ENCODE peak calls at places on chromosomes 2 and 18, in five cellular contexts. Y, C, K, U and J are unnamed samples.

GRCh38 chr2:69588403-69588802 is 55.1 kb downstream of the AAK1 start:
- DNase-seq in Y (no peak), C (no peak), K (no peak), U (no peak), J (no peak)

GRCh38 chr2:241720560-241720959 is 13.9 kb upstream of the D2HGDH start:
- DNase-seq in Y (no peak), C (no peak), K (no peak), U (no peak), J (no peak)

GRCh38 chr18:13382683-13382989 is 164.1 kb downstream of the LDLRAD4 start:
- DNase-seq in Y (no peak), C (no peak), K (no peak), U (peak), J (no peak)

GRCh38 chr2:127508621-127509034 is 17.7 kb downstream of the IWS1 start:
- DNase-seq in Y (peak), C (peak), K (peak), U (peak), J (peak)

GRCh38 chr2:179966778-179967394 is 40.2 kb downstream of the CWC22 start:
- DNase-seq in Y (no peak), C (no peak), K (no peak), U (no peak), J (no peak)

GRCh38 chr2:88350641-88351601 is 101.6 kb downstream of the FOXI3 start:
- DNase-seq in Y (peak), C (no peak), K (peak), U (no peak), J (peak)

GRCh38 chr2:216328347-216328746 is 43.9 kb downstream of the MARCHF4 start:
- DNase-seq in Y (no peak), C (no peak), K (peak), U (no peak), J (peak)

GRCh38 chr18:49016648-49017539 is 66.1 kb upstream of the SMAD7 start:
- DNase-seq in Y (peak), C (peak), K (peak), U (peak), J (peak)

GRCh38 chr18:57839942-57840381 is 36.8 kb upstream of the ATP8B1 start:
- DNase-seq in Y (peak), C (peak), K (peak), U (no peak), J (peak)

GRCh38 chr2:217903859-217904613 is 98.8 kb downstream of the TNS1 start:
- DNase-seq in Y (no peak), C (peak), K (no peak), U (peak), J (no peak)

GRCh38 chr2:75243219-75243618 is 43.9 kb upstream of the TACR1 start:
- DNase-seq in Y (no peak), C (no peak), K (no peak), U (no peak), J (no peak)

GRCh38 chr2:43057026-43057741 is 169.2 kb downstream of the ZFP36L2 start:
- DNase-seq in Y (no peak), C (no peak), K (no peak), U (no peak), J (peak)

GRCh38 chr2:86029873-86030272 is 75.8 kb downstream of the POLR1A start:
- DNase-seq in Y (no peak), C (no peak), K (no peak), U (no peak), J (no peak)

GRCh38 chr2:70598197-70598596 is 44.6 kb upstream of the TGFA start:
- DNase-seq in Y (no peak), C (no peak), K (no peak), U (no peak), J (no peak)

GRCh38 chr2:70607121-70607551 is 53.5 kb upstream of the TGFA start:
- DNase-seq in Y (peak), C (peak), K (peak), U (no peak), J (peak)

GRCh38 chr2:70608373-70608772 is 54.7 kb upstream of the TGFA start:
- DNase-seq in Y (no peak), C (peak), K (peak), U (no peak), J (no peak)

GRCh38 chr2:70603066-70603465 is 49.4 kb upstream of the TGFA start:
- DNase-seq in Y (no peak), C (no peak), K (no peak), U (no peak), J (no peak)
- TF ChIP-seq CTCF in Y (peak), C (no peak), K (no peak), U (no peak), J (no peak)

GRCh38 chr2:162340822-162341221 is 3.1 kb upstream of the GCA start:
- DNase-seq in Y (no peak), C (no peak), K (no peak), U (no peak), J (no peak)

GRCh38 chr2:162343824-162344616 is at the start of gene GCA:
- DNase-seq in Y (peak), C (peak), K (peak), U (peak), J (peak)

GRCh38 chr2:162343492-162343823 is 474 bp upstream of the GCA start:
- DNase-seq in Y (no peak), C (no peak), K (no peak), U (no peak), J (no peak)

GRCh38 chr2:162342841-162343240 is 1.1 kb upstream of the GCA start:
- DNase-seq in Y (no peak), C (no peak), K (no peak), U (no peak), J (no peak)

DNA sequence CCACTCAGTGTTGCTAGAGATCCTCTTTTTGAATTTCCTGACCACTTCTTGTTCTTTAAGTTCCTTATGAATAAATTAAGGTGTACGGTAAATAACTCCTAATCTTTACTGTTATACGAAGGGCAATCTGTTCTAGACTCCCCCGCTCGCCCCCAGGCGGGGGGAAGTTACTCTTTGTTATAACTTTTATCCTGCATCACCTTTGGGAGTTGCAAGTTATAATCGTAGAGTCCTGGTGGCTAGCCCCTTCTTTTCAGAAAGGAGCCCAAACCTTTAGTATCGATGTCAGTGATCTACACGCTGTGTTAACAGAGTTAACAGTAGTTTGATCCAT is 652 bp downstream of the GCA start:
- DNase-seq in Y (no peak), C (no peak), K (no peak), U (no peak), J (no peak)
- TF ChIP-seq CTCF in Y (no peak), C (no peak), K (no peak), U (no peak), J (no peak)

GRCh38 chr2:73260338-73260984 is 23.8 kb downstream of the FBXO41 start:
- DNase-seq in Y (peak), C (peak), K (peak), U (no peak), J (peak)
- TF ChIP-seq CTCF in Y (peak), C (peak), K (peak), U (no peak), J (peak)

GRCh38 chr2:166700079-166700478 is 188.2 kb upstream of the XIRP2 start:
- DNase-seq in Y (no peak), C (no peak), K (no peak), U (no peak), J (peak)
- TF ChIP-seq CTCF in Y (no peak), C (no peak), K (peak), U (no peak), J (no peak)